ENCODE peak calls at places on chromosome 18, in six cellular contexts. Q is neural progenitor cell, F is spleen, S is Caki2, H is fibroblast of pulmonary artery, E is GM23338. J is an unnamed sample.

GRCh38 chr18:8813621-8814020 is 108.3 kb downstream of the MTCL1 start:
- DNase-seq in F (no peak), H (peak), S (no peak), Q (no peak), E (no peak), J (no peak)

GRCh38 chr18:58520964-58521363 is 107.9 kb downstream of the ALPK2 start:
- DNase-seq in E (no peak), H (no peak), S (no peak), Q (no peak), F (no peak), J (no peak)

GRCh38 chr18:76209597-76209996 is 285.4 kb downstream of the ZNF516 start:
- DNase-seq in Q (no peak), H (peak), S (no peak), E (no peak), F (no peak), J (no peak)

GRCh38 chr18:63979409-63979908 is 9.6 kb downstream of the SERPINB8 start:
- DNase-seq in S (peak), Q (peak), E (peak), F (no peak), H (peak), J (peak)

GRCh38 chr18:13471971-13472628 is 253.5 kb downstream of the LDLRAD4 start:
- DNase-seq in E (peak), Q (peak), H (no peak), F (peak), S (no peak), J (no peak)

GRCh38 chr18:38693085-38693484 is 1127.5 kb upstream of the CELF4 start:
- DNase-seq in Q (no peak), F (no peak), S (no peak), H (no peak), E (no peak), J (no peak)

GRCh38 chr18:22223961-22224322 is 54.6 kb downstream of the GATA6 start:
- DNase-seq in Q (no peak), E (no peak), S (no peak), H (no peak), F (no peak), J (no peak)

GRCh38 chr18:79068299-79068945 is 772 bp upstream of the ATP9B start:
- DNase-seq in E (peak), Q (no peak), H (peak), S (peak), F (peak), J (peak)

GRCh38 chr18:58954986-58955385 is 90.3 kb downstream of the ZNF532 start:
- DNase-seq in E (no peak), Q (no peak), F (no peak), H (no peak), S (peak), J (no peak)

GRCh38 chr18:78528437-78529228 is 451.0 kb upstream of the SALL3 start:
- DNase-seq in H (no peak), F (no peak), Q (peak), S (no peak), E (no peak), J (no peak)

GRCh38 chr18:62249478-62250097 is 62.5 kb downstream of the RELCH start:
- DNase-seq in F (peak), E (peak), Q (peak), S (peak), H (peak), J (peak)

GRCh38 chr18:986071-986470 is 81.4 kb downstream of the ADCYAP1 start:
- DNase-seq in E (peak), Q (peak), F (no peak), H (no peak), S (no peak), J (no peak)

GRCh38 chr18:47881752-47882455 is 48.6 kb downstream of the SMAD2 start:
- DNase-seq in H (peak), S (peak), F (no peak), Q (no peak), E (no peak), J (no peak)

GRCh38 chr18:10139783-10140410 is 226.1 kb downstream of the VAPA start:
- DNase-seq in H (peak), F (no peak), S (peak), E (no peak), Q (no peak), J (no peak)

GRCh38 chr18:3117493-3118192 is 102.1 kb downstream of the MYOM1 start:
- DNase-seq in H (no peak), F (no peak), Q (no peak), S (no peak), E (no peak), J (no peak)

GRCh38 chr18:37253424-37254255 is 312.0 kb downstream of the CELF4 start:
- DNase-seq in Q (peak), H (no peak), E (peak), F (peak), S (no peak), J (no peak)

GRCh38 chr18:37391156-37391555 is 174.4 kb downstream of the CELF4 start:
- DNase-seq in H (no peak), E (no peak), S (no peak), Q (no peak), F (no peak), J (no peak)

GRCh38 chr18:62030091-62030985 is 137.5 kb upstream of the RNF152 start:
- DNase-seq in E (no peak), S (no peak), F (no peak), Q (no peak), H (peak), J (no peak)

GRCh38 chr18:27331606-27332005 is 146.5 kb upstream of the CHST9 start:
- DNase-seq in H (no peak), S (no peak), E (no peak), F (no peak), Q (no peak), J (no peak)

GRCh38 chr18:22167091-22167470 is 2.3 kb upstream of the GATA6 start:
- DNase-seq in E (no peak), Q (peak), S (no peak), H (no peak), F (no peak), J (no peak)

GRCh38 chr18:13618760-13619438 is 107.5 kb downstream of the FAM210A start:
- DNase-seq in E (no peak), Q (no peak), F (peak), H (no peak), S (no peak), J (no peak)

GRCh38 chr18:44098551-44099098 is 582.1 kb upstream of the SETBP1 start:
- DNase-seq in E (peak), Q (peak), H (peak), F (no peak), S (no peak), J (peak)

GRCh38 chr18:43869451-43870008 is 592.2 kb upstream of the SYT4 start:
- DNase-seq in Q (no peak), S (no peak), E (no peak), H (peak), F (no peak), J (no peak)

GRCh38 chr18:45951021-45951714 is 16.0 kb downstream of the EPG5 start:
- DNase-seq in Q (no peak), S (no peak), E (no peak), H (peak), F (no peak), J (no peak)

GRCh38 chr18:35507623-35508022 is 9.9 kb upstream of the INO80C start:
- DNase-seq in Q (no peak), S (no peak), F (no peak), H (no peak), E (no peak), J (no peak)

GRCh38 chr18:77206676-77207370 is 42.8 kb upstream of the GALR1 start:
- DNase-seq in Q (no peak), E (no peak), H (peak), S (no peak), F (no peak), J (no peak)

GRCh38 chr18:23877371-23877770 is 137.2 kb upstream of the TTC39C start:
- DNase-seq in E (no peak), F (no peak), H (no peak), S (no peak), Q (no peak), J (no peak)

GRCh38 chr18:715626-716025 is 3.2 kb upstream of the ENOSF1 start:
- DNase-seq in F (no peak), E (no peak), H (peak), S (no peak), Q (no peak), J (no peak)

J was measured in stimulated activated naive B cell treated with anti-CD40 and anti-IgM and Interleukin-4, amounts not matched to agents 10 μg/mL and 1 μg/mL and 100 μg/mL, for 72 hours.